ENCODE peak calls at places on chromosome 5, in eight cellular contexts. One of them, this sample, is unnamed.

GRCh38 chr5:172188893-172189692 is 1.1 kb upstream of the STK10 start:
- DNase-seq in WERI-Rb-1: no peak
- DNase-seq in cardiac muscle cell: no peak
- DNase-seq in iPS-NIHi11: peak; percentile 40
- DNase-seq in COR-L47: no peak
- DNase-seq in NCI-H2171: no peak
- DNase-seq in NCI-H2081: no peak
- DNase-seq in stimulated activated CD8-positive, alpha-beta memory T cell treated with anti-CD3 and anti-CD28 coated beads, Interleukin-2, amount 100 ng/mL, for 48 hours: no peak
- DNase-seq in this sample: no peak

GRCh38 chr5:181215997-181216982 is 6.8 kb upstream of the TRIM41 start:
- DNase-seq in stimulated activated CD8-positive, alpha-beta memory T cell treated with anti-CD3 and anti-CD28 coated beads, Interleukin-2, amount 100 ng/mL, for 48 hours: no peak
- DNase-seq in cardiac muscle cell: no peak
- DNase-seq in NCI-H2171: no peak
- DNase-seq in iPS-NIHi11: no peak
- DNase-seq in COR-L47: no peak
- DNase-seq in WERI-Rb-1: no peak
- DNase-seq in NCI-H2081: no peak
- DNase-seq in this sample: no peak

GRCh38 chr5:159456722-159457462 is 126.6 kb upstream of the IL12B start:
- DNase-seq in WERI-Rb-1: no peak
- DNase-seq in COR-L47: no peak
- DNase-seq in NCI-H2171: no peak
- DNase-seq in iPS-NIHi11: no peak
- DNase-seq in NCI-H2081: no peak
- DNase-seq in cardiac muscle cell: no peak
- DNase-seq in stimulated activated CD8-positive, alpha-beta memory T cell treated with anti-CD3 and anti-CD28 coated beads, Interleukin-2, amount 100 ng/mL, for 48 hours: peak; percentile 23
- DNase-seq in this sample: no peak

GRCh38 chr5:180353963-180354574 is 933 bp upstream of the GFPT2 start:
- DNase-seq in cardiac muscle cell: peak; percentile 25
- DNase-seq in COR-L47: no peak
- DNase-seq in iPS-NIHi11: no peak
- DNase-seq in WERI-Rb-1: no peak
- DNase-seq in NCI-H2171: no peak
- DNase-seq in NCI-H2081: no peak
- DNase-seq in stimulated activated CD8-positive, alpha-beta memory T cell treated with anti-CD3 and anti-CD28 coated beads, Interleukin-2, amount 100 ng/mL, for 48 hours: no peak
- DNase-seq in this sample: no peak

GRCh38 chr5:41925555-41925946 is 470 bp downstream of the FBXO4 start:
- DNase-seq in COR-L47: no peak
- DNase-seq in WERI-Rb-1: peak; percentile 16
- DNase-seq in stimulated activated CD8-positive, alpha-beta memory T cell treated with anti-CD3 and anti-CD28 coated beads, Interleukin-2, amount 100 ng/mL, for 48 hours: peak; percentile 13
- DNase-seq in NCI-H2171: peak; percentile 2
- DNase-seq in cardiac muscle cell: peak; percentile 36
- DNase-seq in iPS-NIHi11: no peak
- DNase-seq in NCI-H2081: peak; percentile 32
- DNase-seq in this sample: no peak

GRCh38 chr5:174837919-174838902 is 113.8 kb downstream of the MSX2 start:
- DNase-seq in NCI-H2081: no peak
- DNase-seq in WERI-Rb-1: no peak
- DNase-seq in stimulated activated CD8-positive, alpha-beta memory T cell treated with anti-CD3 and anti-CD28 coated beads, Interleukin-2, amount 100 ng/mL, for 48 hours: no peak
- DNase-seq in iPS-NIHi11: peak; percentile 60
- DNase-seq in COR-L47: peak; percentile 11
- DNase-seq in cardiac muscle cell: peak; percentile 75
- DNase-seq in NCI-H2171: no peak
- DNase-seq in this sample: no peak

GRCh38 chr5:128491291-128491690 is 46.8 kb downstream of the FBN2 start:
- DNase-seq in WERI-Rb-1: no peak
- DNase-seq in iPS-NIHi11: no peak
- DNase-seq in NCI-H2081: no peak
- DNase-seq in NCI-H2171: no peak
- DNase-seq in cardiac muscle cell: peak; percentile 52
- DNase-seq in COR-L47: peak; percentile 3
- DNase-seq in stimulated activated CD8-positive, alpha-beta memory T cell treated with anti-CD3 and anti-CD28 coated beads, Interleukin-2, amount 100 ng/mL, for 48 hours: no peak
- DNase-seq in this sample: no peak

GRCh38 chr5:147411612-147412310 is 98.1 kb downstream of the DPYSL3 start:
- DNase-seq in NCI-H2171: no peak
- DNase-seq in stimulated activated CD8-positive, alpha-beta memory T cell treated with anti-CD3 and anti-CD28 coated beads, Interleukin-2, amount 100 ng/mL, for 48 hours: no peak
- DNase-seq in WERI-Rb-1: no peak
- DNase-seq in COR-L47: no peak
- DNase-seq in NCI-H2081: no peak
- DNase-seq in cardiac muscle cell: peak; percentile 50
- DNase-seq in iPS-NIHi11: no peak
- DNase-seq in this sample: no peak

GRCh38 chr5:55154893-55155292 is 5.1 kb upstream of the GPX8 start:
- DNase-seq in COR-L47: no peak
- DNase-seq in iPS-NIHi11: no peak
- DNase-seq in WERI-Rb-1: no peak
- DNase-seq in NCI-H2171: no peak
- DNase-seq in stimulated activated CD8-positive, alpha-beta memory T cell treated with anti-CD3 and anti-CD28 coated beads, Interleukin-2, amount 100 ng/mL, for 48 hours: no peak
- DNase-seq in NCI-H2081: no peak
- DNase-seq in cardiac muscle cell: peak; percentile 73
- DNase-seq in this sample: no peak

GRCh38 chr5:95986937-95987520 is 25.4 kb upstream of the ELL2 start:
- DNase-seq in COR-L47: no peak
- DNase-seq in NCI-H2081: no peak
- DNase-seq in NCI-H2171: no peak
- DNase-seq in stimulated activated CD8-positive, alpha-beta memory T cell treated with anti-CD3 and anti-CD28 coated beads, Interleukin-2, amount 100 ng/mL, for 48 hours: no peak
- DNase-seq in iPS-NIHi11: no peak
- DNase-seq in WERI-Rb-1: no peak
- DNase-seq in cardiac muscle cell: no peak
- DNase-seq in this sample: no peak

This sample was measured in D721Med.